ENCODE peak calls at places on chromosomes 1 and 21, in four cellular contexts. One of them, this sample, is unnamed.

GRCh38 chr1:95021085-95021484 is 51.7 kb downstream of the ALG14 start:
- DNase-seq in GM23338: no peak
- DNase-seq in HCT116: no peak
- DNase-seq in A549: no peak
- DNase-seq in this sample: no peak

GRCh38 chr1:179549368-179549700 is 26.4 kb downstream of the NPHS2 start:
- DNase-seq in GM23338: no peak
- DNase-seq in HCT116: no peak
- DNase-seq in A549: no peak
- DNase-seq in this sample: no peak

GRCh38 chr1:110240476-110241210 is 30.5 kb downstream of the KCNC4 start:
- DNase-seq in GM23338: no peak
- DNase-seq in HCT116: no peak
- DNase-seq in A549: no peak
- DNase-seq in this sample: no peak

GRCh38 chr1:75472089-75472970 is 138.6 kb downstream of the SLC44A5 start:
- DNase-seq in GM23338: no peak
- DNase-seq in HCT116: no peak
- DNase-seq in A549: no peak
- DNase-seq in this sample: no peak

GRCh38 chr1:191963286-191963685 is 195.0 kb upstream of the RGS18 start:
- DNase-seq in GM23338: no peak
- DNase-seq in HCT116: no peak
- DNase-seq in A549: no peak
- DNase-seq in this sample: no peak

GRCh38 chr1:236890152-236891056 is 95.3 kb downstream of the MTR start:
- DNase-seq in GM23338: no peak
- DNase-seq in HCT116: no peak
- DNase-seq in A549: no peak
- DNase-seq in this sample: no peak

GRCh38 chr1:240401721-240402120 is 210.2 kb downstream of the GREM2 start:
- DNase-seq in GM23338: no peak
- DNase-seq in HCT116: no peak
- DNase-seq in A549: no peak
- DNase-seq in this sample: no peak

GRCh38 chr1:101055623-101056022 is 30.0 kb upstream of the DPH5 start:
- DNase-seq in GM23338: no peak
- DNase-seq in HCT116: no peak
- DNase-seq in A549: no peak
- DNase-seq in this sample: no peak

GRCh38 chr1:2587071-2587859 is 688 bp downstream of the PRXL2B start:
- DNase-seq in GM23338: peak; percentile 59
- DNase-seq in HCT116: no peak
- DNase-seq in A549: peak; percentile 14
- DNase-seq in this sample: peak; percentile 23

GRCh38 chr1:44733365-44733764 is 2.4 kb upstream of the RNU5D-1 start:
- DNase-seq in GM23338: no peak
- DNase-seq in HCT116: no peak
- DNase-seq in A549: no peak
- DNase-seq in this sample: no peak

GRCh38 chr1:21855257-21856096 is 43.4 kb downstream of the LDLRAD2 start:
- DNase-seq in GM23338: peak; percentile 37
- DNase-seq in HCT116: no peak
- DNase-seq in A549: peak; percentile 29
- DNase-seq in this sample: no peak

GRCh38 chr1:229971141-229971540 is 95.9 kb upstream of the GALNT2 start:
- DNase-seq in GM23338: no peak
- DNase-seq in HCT116: no peak
- DNase-seq in A549: no peak
- DNase-seq in this sample: no peak

GRCh38 chr1:15705184-15705566 is 21.1 kb downstream of the PLEKHM2 start:
- DNase-seq in GM23338: no peak
- DNase-seq in HCT116: no peak
- DNase-seq in A549: no peak
- DNase-seq in this sample: no peak

GRCh38 chr1:54376085-54377039 is 29.8 kb downstream of the SSBP3 start:
- DNase-seq in GM23338: no peak
- DNase-seq in HCT116: peak; percentile 13
- DNase-seq in A549: no peak
- DNase-seq in this sample: no peak

GRCh38 chr1:245245021-245245667 is 90.4 kb downstream of the KIF26B start:
- DNase-seq in GM23338: no peak
- DNase-seq in HCT116: no peak
- DNase-seq in A549: no peak
- DNase-seq in this sample: no peak

GRCh38 chr1:233081686-233082085 is 131.3 kb downstream of the NTPCR start:
- DNase-seq in GM23338: no peak
- DNase-seq in HCT116: no peak
- DNase-seq in A549: no peak
- DNase-seq in this sample: peak; percentile 39

GRCh38 chr1:35768350-35769187 is 1.2 kb downstream of the CLSPN start:
- DNase-seq in GM23338: peak; percentile 23
- DNase-seq in HCT116: no peak
- DNase-seq in A549: peak; percentile 10
- DNase-seq in this sample: no peak

GRCh38 chr1:28887418-28887834 is 26.9 kb upstream of the EPB41 start:
- DNase-seq in GM23338: peak; percentile 41
- DNase-seq in HCT116: no peak
- DNase-seq in A549: no peak
- DNase-seq in this sample: peak; percentile 50

GRCh38 chr1:161905269-161905884 is 118.3 kb downstream of the OLFML2B start:
- DNase-seq in GM23338: peak; percentile 80
- DNase-seq in HCT116: peak; percentile 31
- DNase-seq in A549: peak; percentile 50
- DNase-seq in this sample: no peak

GRCh38 chr1:2847086-2847850 is 45.8 kb upstream of the TTC34 start:
- DNase-seq in GM23338: no peak
- DNase-seq in HCT116: no peak
- DNase-seq in A549: no peak
- DNase-seq in this sample: no peak

GRCh38 chr1:65254320-65255087 is 54.8 kb upstream of the DNAJC6 start:
- DNase-seq in GM23338: peak; percentile 92
- DNase-seq in HCT116: peak; percentile 42
- DNase-seq in A549: peak; percentile 58
- DNase-seq in this sample: peak; percentile 44

GRCh38 chr21:29342394-29342957 is 43.8 kb downstream of the BACH1 start:
- DNase-seq in GM23338: no peak
- DNase-seq in HCT116: no peak
- DNase-seq in A549: peak; percentile 11
- DNase-seq in this sample: no peak

GRCh38 chr21:44752701-44753235 is 41.4 kb upstream of the TSPEAR start:
- DNase-seq in GM23338: no peak
- DNase-seq in HCT116: peak; percentile 39
- DNase-seq in A549: no peak
- DNase-seq in this sample: no peak

GRCh38 chr1:183279835-183280234 is 93.8 kb downstream of the LAMC2 start:
- DNase-seq in GM23338: no peak
- DNase-seq in HCT116: no peak
- DNase-seq in A549: no peak
- DNase-seq in this sample: peak; percentile 92

GRCh38 chr1:43366179-43366578 is 1.6 kb downstream of the ELOVL1 start:
- DNase-seq in GM23338: peak; percentile 67
- DNase-seq in HCT116: no peak
- DNase-seq in A549: no peak
- DNase-seq in this sample: no peak
- H3K27ac ChIP-seq in GM23338: no peak overlapping the region
- H3K27ac ChIP-seq in HCT116: peak overlapping the region; percentile 98
- H3K27ac ChIP-seq in A549: peak overlapping the region; percentile 94
- H3K27ac ChIP-seq in this sample: peak overlapping the region; percentile 6

GRCh38 chr21:35587841-35588390 is 472.4 kb downstream of the SETD4 start:
- DNase-seq in GM23338: no peak
- DNase-seq in HCT116: no peak
- DNase-seq in A549: no peak
- DNase-seq in this sample: no peak
- TF ChIP-seq REST in GM23338: no peak
- TF ChIP-seq REST in HCT116: no peak
- TF ChIP-seq REST in A549: no peak
- TF ChIP-seq REST in this sample: no peak

GRCh38 chr1:209823143-209824041 is 4.4 kb upstream of the UTP25 start:
- DNase-seq in GM23338: peak; percentile 61
- DNase-seq in HCT116: peak; percentile 55
- DNase-seq in A549: peak; percentile 68
- DNase-seq in this sample: peak; percentile 25
- H3K27ac ChIP-seq in GM23338: no peak overlapping the region
- H3K27ac ChIP-seq in HCT116: no peak overlapping the region
- H3K27ac ChIP-seq in A549: no peak overlapping the region
- H3K27ac ChIP-seq in this sample: no peak overlapping the region

GRCh38 chr21:35525443-35525842 is 476.3 kb upstream of the RUNX1 start:
- DNase-seq in GM23338: no peak
- DNase-seq in HCT116: peak; percentile 21
- DNase-seq in A549: no peak
- DNase-seq in this sample: no peak
- TF ChIP-seq REST in GM23338: no peak
- TF ChIP-seq REST in HCT116: no peak
- TF ChIP-seq REST in A549: no peak
- TF ChIP-seq REST in this sample: no peak

DNA sequence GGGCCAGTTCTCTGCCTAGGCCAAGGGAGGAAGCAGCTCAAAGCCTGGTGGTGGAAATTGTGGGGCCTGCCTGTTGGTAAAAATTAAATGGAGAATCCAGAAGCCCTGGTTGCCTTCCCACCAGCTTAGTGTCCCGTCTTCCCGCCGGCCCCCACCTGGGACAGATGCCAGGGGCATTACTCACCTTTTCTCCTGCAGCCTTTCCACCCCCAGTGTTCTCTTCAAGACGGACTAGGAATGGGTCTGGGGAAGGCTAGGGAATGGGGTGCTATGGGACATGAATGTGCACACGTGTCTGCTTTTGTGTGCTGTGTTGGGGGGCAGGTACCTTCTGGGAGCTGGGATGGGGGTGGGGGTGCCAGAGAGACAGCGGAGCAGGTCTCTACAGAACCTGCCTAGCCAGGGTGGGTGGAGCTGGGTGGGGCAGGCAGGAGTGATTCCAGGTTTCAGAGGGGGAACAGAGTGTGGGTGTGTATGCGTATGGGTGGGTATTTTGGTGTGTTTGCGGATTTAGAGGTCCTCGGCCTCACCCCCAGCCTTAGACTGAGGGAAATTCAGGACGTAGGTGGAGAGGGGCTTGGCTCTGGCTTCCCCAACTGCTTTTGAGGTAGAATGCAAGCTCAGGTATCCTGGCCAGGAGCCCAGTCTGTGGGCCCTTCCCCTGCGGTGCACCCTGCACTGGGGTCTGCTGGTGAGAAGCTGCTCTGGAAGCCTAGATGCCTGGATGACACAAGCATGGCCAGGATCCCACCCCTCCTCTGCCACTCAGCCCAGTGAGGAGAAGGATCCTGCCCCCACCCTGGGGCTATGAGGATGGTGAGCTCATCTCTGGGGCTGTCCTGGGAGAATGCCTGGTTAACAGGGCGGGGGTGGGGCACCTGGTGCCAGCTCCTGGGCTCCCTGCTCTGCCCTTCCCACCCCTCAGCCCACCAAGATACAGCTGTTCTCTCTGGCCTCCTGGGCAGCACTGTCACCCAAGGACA is 7.7 kb downstream of the VANGL2 start:
- DNase-seq in GM23338: no peak
- DNase-seq in HCT116: peak; percentile 29
- DNase-seq in A549: no peak
- DNase-seq in this sample: no peak
- H3K27ac ChIP-seq in GM23338: peak overlapping the region; percentile 78
- H3K27ac ChIP-seq in HCT116: peak overlapping the region; percentile 65
- H3K27ac ChIP-seq in A549: no peak overlapping the region
- H3K27ac ChIP-seq in this sample: no peak overlapping the region

DNA sequence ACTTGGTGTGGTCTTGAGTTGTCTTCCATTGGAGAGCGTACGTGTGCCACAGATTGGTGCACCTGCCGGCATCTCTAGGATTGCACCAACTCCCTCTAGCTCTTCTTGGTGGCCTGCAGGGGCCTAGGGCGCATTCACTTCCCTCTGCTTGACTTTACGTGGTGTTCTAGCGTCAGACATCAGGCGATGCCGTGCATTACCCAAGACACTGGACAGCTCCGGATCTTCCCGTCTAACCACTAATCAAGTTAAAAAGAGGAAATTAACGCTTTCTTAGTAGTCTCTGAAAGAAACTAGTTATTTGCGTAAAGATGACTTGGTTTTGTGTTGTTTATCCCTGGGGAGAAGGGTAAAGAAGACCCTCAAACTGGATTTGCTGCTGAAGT is 510 bp upstream of the IL10RB start:
- DNase-seq in GM23338: peak; percentile 65
- DNase-seq in HCT116: no peak
- DNase-seq in A549: no peak
- DNase-seq in this sample: peak; percentile 98
- TF ChIP-seq REST in GM23338: peak; percentile 50
- TF ChIP-seq REST in HCT116: no peak
- TF ChIP-seq REST in A549: no peak
- TF ChIP-seq REST in this sample: peak; percentile 89

GRCh38 chr21:34536311-34536710 is 24.3 kb upstream of the KCNE1 start:
- DNase-seq in GM23338: no peak
- DNase-seq in HCT116: no peak
- DNase-seq in A549: no peak
- DNase-seq in this sample: no peak

GRCh38 chr21:34533938-34534337 is 21.9 kb upstream of the KCNE1 start:
- DNase-seq in GM23338: no peak
- DNase-seq in HCT116: no peak
- DNase-seq in A549: no peak
- DNase-seq in this sample: no peak

GRCh38 chr21:34536820-34537219 is 24.8 kb upstream of the KCNE1 start:
- DNase-seq in GM23338: no peak
- DNase-seq in HCT116: no peak
- DNase-seq in A549: no peak
- DNase-seq in this sample: no peak

GRCh38 chr21:34535886-34536285 is 23.9 kb upstream of the KCNE1 start:
- DNase-seq in GM23338: no peak
- DNase-seq in HCT116: no peak
- DNase-seq in A549: no peak
- DNase-seq in this sample: no peak

DNA sequence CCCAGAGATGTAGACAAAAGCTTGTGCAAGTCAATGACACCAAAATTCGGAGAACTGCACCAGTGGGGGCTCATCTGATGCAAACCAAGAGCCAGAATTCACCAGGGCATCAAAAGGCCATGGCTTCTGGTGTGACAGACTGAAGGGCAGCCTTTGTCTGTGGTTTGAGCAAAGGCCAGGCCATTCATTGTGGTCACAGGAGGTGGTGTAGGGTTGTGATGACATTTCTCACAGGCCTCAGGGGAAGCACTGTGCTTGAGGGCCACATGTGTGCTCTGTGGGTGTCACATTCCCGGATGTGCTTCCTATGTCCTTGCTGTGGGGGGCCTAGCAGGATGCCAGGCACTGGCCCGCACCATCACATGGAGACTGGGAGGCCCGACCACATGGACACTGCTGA is 22.5 kb upstream of the KCNE1 start:
- DNase-seq in GM23338: no peak
- DNase-seq in HCT116: no peak
- DNase-seq in A549: no peak
- DNase-seq in this sample: peak; percentile 54
- H3K27ac ChIP-seq in GM23338: no peak overlapping the region
- H3K27ac ChIP-seq in HCT116: no peak overlapping the region
- H3K27ac ChIP-seq in A549: no peak overlapping the region
- H3K27ac ChIP-seq in this sample: no peak overlapping the region

DNA sequence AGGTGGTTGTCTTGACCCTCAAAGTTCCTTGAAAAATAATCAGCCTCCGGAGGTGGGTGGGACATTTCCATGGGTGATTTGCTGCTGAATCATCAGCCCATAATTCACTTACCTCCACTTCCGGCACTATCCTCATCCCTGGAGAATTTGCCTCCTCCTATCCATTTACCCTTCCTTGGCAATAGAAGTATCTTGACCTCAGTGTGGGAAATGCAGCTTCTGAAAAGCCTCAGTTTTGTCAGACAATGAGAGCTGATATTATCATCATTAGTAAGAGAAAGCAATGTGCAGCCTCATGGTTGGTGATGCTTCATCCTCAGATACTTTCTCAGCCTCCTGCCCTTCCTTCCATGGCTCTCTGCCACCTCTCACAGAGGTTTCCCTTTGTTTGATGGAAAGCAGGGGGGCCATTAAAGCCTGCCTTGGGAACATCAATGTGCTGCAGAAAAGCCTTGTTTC is 33.3 kb upstream of the RGS4 start:
- DNase-seq in GM23338: no peak
- DNase-seq in HCT116: peak; percentile 60
- DNase-seq in A549: peak; percentile 13
- DNase-seq in this sample: no peak
- TF ChIP-seq REST in GM23338: no peak
- TF ChIP-seq REST in HCT116: no peak
- TF ChIP-seq REST in A549: no peak
- TF ChIP-seq REST in this sample: no peak